ENCODE peak calls at places on chromosomes 2 and 18, in seven cellular contexts. Z is GM12878, B is T47D, X is HepG2, F is HCT116, Q is SK-N-SH, N is H1. L is an unnamed sample.

GRCh38 chr2:105396254-105397024 is 2.4 kb downstream of the FHL2 start:
- DNase-seq in X (peak), Z (no peak), F (peak), B (peak), Q (no peak), N (no peak), L (peak)

GRCh38 chr2:119234021-119235019 is 10.7 kb downstream of the STEAP3 start:
- DNase-seq in N (no peak), F (no peak), Z (no peak), Q (peak), B (peak), X (peak), L (peak)

GRCh38 chr2:166625670-166626069 is 131.6 kb upstream of the SCN7A start:
- DNase-seq in F (no peak), Z (no peak), Q (no peak), B (no peak), N (no peak), X (no peak), L (no peak)

GRCh38 chr2:169704160-169704713 is 10.0 kb downstream of the PHOSPHO2 start:
- DNase-seq in X (no peak), B (no peak), Z (no peak), F (no peak), Q (no peak), N (no peak), L (no peak)

GRCh38 chr18:41731887-41732286 is 223.1 kb upstream of the PIK3C3 start:
- DNase-seq in Z (no peak), N (no peak), F (no peak), Q (no peak), B (no peak), X (no peak), L (no peak)

GRCh38 chr2:134139615-134140014 is 114.3 kb upstream of the MGAT5 start:
- DNase-seq in N (no peak), B (no peak), Z (no peak), X (no peak), Q (no peak), F (no peak), L (no peak)

GRCh38 chr2:112636605-112637288 is 9.0 kb upstream of the SLC20A1 start:
- DNase-seq in Q (no peak), Z (no peak), B (no peak), N (no peak), X (no peak), F (no peak), L (no peak)

GRCh38 chr18:5710235-5710634 is 166.4 kb upstream of the EPB41L3 start:
- DNase-seq in Z (no peak), X (no peak), F (no peak), B (no peak), N (no peak), Q (no peak), L (no peak)

GRCh38 chr2:216404010-216404618 is 8.2 kb upstream of the SMARCAL1 start:
- DNase-seq in B (peak), X (peak), N (no peak), F (peak), Q (peak), Z (no peak), L (peak)

GRCh38 chr2:115208493-115209164 is 766.2 kb downstream of the DPP10 start:
- DNase-seq in X (no peak), N (no peak), F (no peak), B (no peak), Z (no peak), Q (no peak), L (no peak)

GRCh38 chr2:168194784-168195522 is 52.4 kb downstream of the STK39 start:
- DNase-seq in Z (peak), Q (peak), F (no peak), X (no peak), N (no peak), B (no peak), L (no peak)

GRCh38 chr2:200449149-200449548 is 60.7 kb downstream of the KCTD18 start:
- DNase-seq in Q (no peak), X (no peak), B (no peak), Z (no peak), N (no peak), F (no peak), L (no peak)

GRCh38 chr2:195768454-195768853 is 111.4 kb downstream of the SLC39A10 start:
- DNase-seq in Q (no peak), Z (no peak), F (no peak), N (no peak), B (no peak), X (no peak), L (no peak)

GRCh38 chr2:5373200-5373599 is 319.0 kb upstream of the SOX11 start:
- DNase-seq in N (peak), F (no peak), X (no peak), Z (no peak), B (peak), Q (peak), L (peak)

GRCh38 chr2:12935226-12935625 is 218.5 kb downstream of the TRIB2 start:
- DNase-seq in Z (no peak), X (no peak), Q (no peak), B (no peak), F (no peak), N (no peak), L (no peak)

GRCh38 chr2:198807131-198807530 is 650.6 kb downstream of the SATB2 start:
- DNase-seq in B (no peak), F (no peak), Z (no peak), Q (no peak), X (no peak), N (no peak), L (no peak)

GRCh38 chr2:27290571-27290970 is 8.3 kb downstream of the TRIM54 start:
- DNase-seq in Z (no peak), X (no peak), B (no peak), N (no peak), F (no peak), Q (no peak), L (no peak)

GRCh38 chr2:165406053-165406628 is 63.4 kb upstream of the CSRNP3 start:
- DNase-seq in N (peak), F (no peak), Q (no peak), Z (no peak), B (peak), X (no peak), L (no peak)
- TF ChIP-seq JUND in N (peak), F (no peak), Q (no peak), Z (no peak), B (peak), X (no peak), L (no peak)

DNA sequence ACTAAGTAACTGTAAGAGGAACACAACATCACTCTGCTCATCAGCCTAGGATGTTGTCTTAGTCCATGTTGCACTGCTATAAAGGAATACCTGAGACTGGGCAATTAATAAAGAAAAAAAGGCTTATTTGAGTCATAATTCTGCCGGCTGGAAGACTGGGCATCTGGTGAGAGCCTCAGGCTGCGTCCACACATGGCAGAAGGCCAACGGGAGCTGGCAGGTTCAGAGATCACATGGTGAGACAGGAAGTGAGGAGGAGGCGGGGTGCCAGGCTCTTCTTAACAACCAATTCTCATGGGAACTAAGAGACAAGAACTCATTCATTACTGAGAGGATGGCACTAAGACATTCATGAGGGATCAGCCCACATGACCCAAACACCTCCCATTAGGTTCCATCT is 46.8 kb downstream of the EPG5 start:
- DNase-seq in N (no peak), F (no peak), Z (no peak), B (peak), Q (peak), X (no peak), L (no peak)
- TF ChIP-seq JUND in N (no peak), F (no peak), Z (no peak), B (no peak), Q (peak), X (no peak), L (no peak)

GRCh38 chr18:48803951-48804855 is 146.6 kb downstream of the SMAD7 start:
- DNase-seq in F (no peak), N (no peak), X (no peak), Z (no peak), Q (no peak), B (no peak), L (no peak)

GRCh38 chr18:48805826-48806535 is 144.8 kb downstream of the SMAD7 start:
- DNase-seq in Q (no peak), N (no peak), Z (no peak), B (no peak), X (no peak), F (no peak), L (no peak)

GRCh38 chr18:48806551-48807261 is 144.1 kb downstream of the SMAD7 start:
- DNase-seq in Q (no peak), X (no peak), N (no peak), F (peak), B (no peak), Z (no peak), L (no peak)

GRCh38 chr18:48803518-48803917 is 147.2 kb downstream of the SMAD7 start:
- DNase-seq in N (no peak), X (no peak), B (no peak), Q (no peak), F (no peak), Z (no peak), L (peak)

GRCh38 chr18:48804856-48805610 is 145.7 kb downstream of the SMAD7 start:
- DNase-seq in F (no peak), N (no peak), Q (no peak), X (no peak), Z (no peak), B (no peak), L (no peak)
- TF ChIP-seq JUND in F (no peak), N (no peak), Q (no peak), X (no peak), Z (no peak), B (no peak), L (no peak)

GRCh38 chr2:101718993-101719571 is 21.6 kb downstream of the MAP4K4 start:
- DNase-seq in N (no peak), F (no peak), B (no peak), Q (no peak), Z (no peak), X (no peak), L (no peak)
- TF ChIP-seq JUND in N (no peak), F (no peak), B (no peak), Q (no peak), Z (no peak), X (no peak), L (no peak)

GRCh38 chr18:74896390-74896991 is 298.8 kb downstream of the ZNF407 start:
- DNase-seq in B (peak), Q (peak), Z (no peak), X (peak), N (no peak), F (peak), L (peak)
- TF ChIP-seq JUND in B (no peak), Q (no peak), Z (no peak), X (no peak), N (no peak), F (no peak), L (no peak)

GRCh38 chr2:98908909-98909308 is 27.1 kb downstream of the CRACDL start:
- DNase-seq in Z (no peak), N (no peak), Q (no peak), F (no peak), B (peak), X (no peak), L (no peak)

GRCh38 chr2:98907966-98908905 is 27.8 kb downstream of the CRACDL start:
- DNase-seq in X (no peak), Q (peak), Z (no peak), N (no peak), B (peak), F (no peak), L (no peak)

GRCh38 chr2:98911126-98911375 is 25.0 kb downstream of the CRACDL start:
- DNase-seq in X (no peak), Z (no peak), N (no peak), B (no peak), Q (no peak), F (no peak), L (no peak)

GRCh38 chr2:98910349-98911125 is 25.5 kb downstream of the CRACDL start:
- DNase-seq in F (no peak), N (no peak), Z (no peak), B (no peak), X (no peak), Q (no peak), L (no peak)

DNA sequence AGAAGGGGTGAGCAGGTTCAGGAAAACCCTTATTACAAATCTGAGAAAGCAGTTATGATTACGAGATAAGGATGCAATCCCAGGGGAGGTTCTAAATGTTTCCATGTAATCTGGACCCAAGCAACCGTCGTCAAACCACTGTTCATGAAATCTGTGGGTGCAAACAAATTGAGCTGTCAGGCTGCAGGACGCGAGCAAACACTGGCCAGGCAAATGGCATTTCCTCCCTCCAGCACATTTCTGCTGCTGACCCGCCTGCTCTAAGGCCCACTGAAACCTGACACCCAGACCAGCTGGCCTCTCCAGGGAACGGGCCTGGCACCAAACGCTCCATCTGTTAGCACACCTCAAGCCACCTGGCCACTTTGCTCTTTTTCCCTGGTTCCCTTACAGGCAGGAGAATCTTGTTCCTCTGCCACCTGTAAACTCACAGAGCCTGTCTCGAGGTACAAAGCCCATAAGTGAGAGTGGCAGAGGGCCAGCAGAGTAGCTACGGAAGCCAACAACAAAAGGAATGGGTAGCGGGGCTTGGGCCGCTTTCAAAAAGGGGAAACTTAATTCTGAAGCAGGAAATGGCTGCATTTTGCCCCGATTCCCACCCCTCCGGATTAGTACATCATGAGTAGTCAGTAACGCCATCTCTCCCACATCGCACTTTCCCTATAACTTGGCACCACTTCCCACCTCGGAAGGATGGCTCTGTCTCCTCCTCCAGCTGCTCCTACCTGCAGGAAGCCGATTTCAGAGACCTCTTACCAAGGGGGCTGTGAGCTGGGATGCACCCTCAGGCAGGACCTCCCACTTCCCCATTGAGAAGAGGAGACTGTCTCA is 26.4 kb downstream of the CRACDL start:
- DNase-seq in Q (peak), X (peak), N (peak), B (peak), Z (no peak), F (no peak), L (no peak)
- TF ChIP-seq JUND in Q (peak), X (no peak), N (no peak), B (no peak), Z (no peak), F (no peak), L (no peak)

DNA sequence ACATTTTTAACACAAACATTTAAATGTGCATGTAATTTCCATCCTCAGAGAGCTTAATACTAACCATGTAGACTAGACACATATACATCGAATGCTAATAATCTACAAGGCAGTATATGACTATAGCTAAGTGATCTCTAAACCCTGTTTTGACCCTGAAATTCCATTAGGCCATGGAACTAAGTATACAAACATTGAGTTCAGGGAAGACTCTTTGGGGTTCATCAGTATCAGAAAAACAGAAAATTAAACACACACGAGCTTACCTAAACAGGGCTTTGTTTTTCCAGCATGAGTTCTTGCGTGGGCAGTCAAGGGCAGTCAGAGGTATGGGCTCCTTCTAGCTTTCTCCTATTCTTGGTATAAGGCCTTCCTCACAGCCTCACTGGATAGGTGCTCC is 106.0 kb upstream of the COPS8 start:
- DNase-seq in B (no peak), N (no peak), Q (no peak), X (peak), Z (no peak), F (no peak), L (no peak)
- TF ChIP-seq JUND in B (no peak), N (no peak), Q (no peak), X (no peak), Z (no peak), F (no peak), L (no peak)